ENCODE peak calls at places on chromosomes 16 and 17, in nine cellular contexts. Q is A549, D is H9, K is cardiac muscle cell, T is SK-N-SH, C is K562, R is adipocyte, O is IMR-90, Y is HCT116. P is an unnamed sample.
A peak's percentile ranks its signal among the peaks of the same experiment; 100 is the strongest.

GRCh38 chr17:4734857-4735475 is 3.7 kb downstream of the MED11 start:
- DNase-seq in C (no peak), Y (no peak), R (no peak), O (no peak), T (no peak), D (no peak), Q (no peak), K (no peak), P (no peak)

GRCh38 chr17:65593870-65594584 is 32.6 kb upstream of the AXIN2 start:
- DNase-seq in C (no peak), D (peak; percentile 69), Y (no peak), R (peak; percentile 61), T (no peak), K (peak; percentile 37), O (peak; percentile 13), Q (no peak), P (no peak)

GRCh38 chr17:29238133-29238850 is 8.4 kb upstream of the CRYBA1 start:
- DNase-seq in C (no peak), O (peak; percentile 64), Y (no peak), Q (no peak), K (peak; percentile 79), T (no peak), R (peak; percentile 58), D (no peak), P (no peak)

GRCh38 chr17:41772218-41772585 is 14.3 kb downstream of the JUP start:
- DNase-seq in K (no peak), Y (no peak), Q (no peak), R (no peak), O (no peak), D (peak; percentile 89), C (no peak), T (no peak), P (peak; percentile 87)

GRCh38 chr16:71693168-71693567 is 31.3 kb downstream of the PHLPP2 start:
- DNase-seq in Q (no peak), R (no peak), T (no peak), K (no peak), Y (no peak), D (no peak), C (no peak), O (no peak), P (no peak)

GRCh38 chr17:17808706-17809432 is 27.9 kb downstream of the SREBF1 start:
- DNase-seq in T (no peak), C (no peak), Q (no peak), R (no peak), D (no peak), K (peak; percentile 43), O (peak; percentile 37), Y (no peak), P (no peak)

GRCh38 chr17:62824290-62825135 is 16.4 kb upstream of the MARCHF10 start:
- DNase-seq in Q (peak; percentile 66), T (no peak), R (peak; percentile 72), O (peak; percentile 95), C (no peak), K (peak; percentile 86), D (peak; percentile 82), Y (peak; percentile 56), P (peak; percentile 89)

GRCh38 chr17:21252289-21252874 is 828 bp downstream of the NATD1 start:
- DNase-seq in K (no peak), O (no peak), D (no peak), R (no peak), Y (no peak), C (no peak), T (no peak), Q (no peak), P (no peak)

GRCh38 chr17:77248216-77249054 is 107.7 kb downstream of the SEC14L1 start:
- DNase-seq in T (no peak), D (no peak), Y (no peak), C (no peak), O (no peak), Q (no peak), K (no peak), R (no peak), P (no peak)

GRCh38 chr16:14125030-14125681 is 54.0 kb downstream of the MRTFB start:
- DNase-seq in R (no peak), Y (no peak), D (no peak), O (no peak), T (no peak), C (no peak), K (no peak), Q (no peak), P (peak; percentile 16)

GRCh38 chr17:80891096-80892018 is 100.3 kb upstream of the CHMP6 start:
- DNase-seq in O (peak; percentile 94), Q (peak; percentile 91), Y (peak; percentile 96), R (peak; percentile 72), T (no peak), D (no peak), C (peak; percentile 60), K (peak; percentile 70), P (no peak)

GRCh38 chr17:79984877-79985276 is 50.8 kb downstream of the TBC1D16 start:
- DNase-seq in Q (no peak), Y (no peak), T (no peak), R (no peak), O (no peak), C (no peak), D (peak; percentile 48), K (no peak), P (peak; percentile 39)

GRCh38 chr16:3822366-3823045 is 58.0 kb downstream of the CREBBP start:
- DNase-seq in O (peak; percentile 20), Y (no peak), D (no peak), K (peak; percentile 50), C (no peak), T (no peak), Q (no peak), R (no peak), P (no peak)

GRCh38 chr17:17682737-17683675 is 1.7 kb downstream of the RAI1 start:
- DNase-seq in Y (no peak), D (peak; percentile 65), C (peak; percentile 27), Q (peak; percentile 66), O (peak; percentile 91), K (peak; percentile 89), R (peak; percentile 93), T (peak; percentile 83), P (peak; percentile 75)

GRCh38 chr17:29640981-29641642 is 18.4 kb upstream of the CORO6 start:
- DNase-seq in C (no peak), Y (no peak), R (no peak), D (no peak), T (no peak), Q (no peak), K (no peak), O (no peak), P (no peak)

GRCh38 chr16:71341881-71342280 is 16.6 kb upstream of the CALB2 start:
- DNase-seq in Y (no peak), Q (no peak), C (no peak), D (no peak), K (no peak), R (no peak), O (no peak), T (no peak), P (no peak)

GRCh38 chr17:72359274-72359673 is 238.5 kb downstream of the SOX9 start:
- DNase-seq in D (no peak), T (no peak), Q (no peak), O (no peak), Y (no peak), C (no peak), K (no peak), R (no peak), P (no peak)

GRCh38 chr17:79947351-79948031 is 88.2 kb downstream of the TBC1D16 start:
- DNase-seq in K (peak; percentile 63), D (peak; percentile 28), Y (no peak), R (no peak), C (no peak), T (no peak), O (peak; percentile 10), Q (no peak), P (no peak)

GRCh38 chr17:27555364-27555763 is 75.6 kb upstream of the LGALS9 start:
- DNase-seq in D (no peak), Y (no peak), C (no peak), K (no peak), Q (no peak), R (no peak), O (no peak), T (no peak), P (no peak)
- H3K4me1 ChIP-seq in D (peaks cover 2% of the 10 kb centered on the region), Y (peaks cover 46% of the 10 kb centered on the region), C (peaks cover 18% of the 10 kb centered on the region), K (peaks cover 25% of the 10 kb centered on the region), Q (peaks cover 62% of the 10 kb centered on the region), R (peaks cover 56% of the 10 kb centered on the region), O (peaks cover 38% of the 10 kb centered on the region), T (peaks cover 41% of the 10 kb centered on the region), P (peaks cover 2% of the 10 kb centered on the region)

GRCh38 chr16:87490091-87490798 is 2.6 kb downstream of the ZCCHC14 start:
- DNase-seq in O (no peak), R (peak; percentile 26), Y (no peak), Q (no peak), D (no peak), C (no peak), T (no peak), K (peak; percentile 15), P (no peak)
- H3K4me1 ChIP-seq in O (peaks cover 23% of the 10 kb centered on the region), R (peaks cover 59% of the 10 kb centered on the region), Y (peaks cover 14% of the 10 kb centered on the region), Q (peaks cover 30% of the 10 kb centered on the region), D (no peaks in the 10 kb centered on the region), C (peaks cover 30% of the 10 kb centered on the region), T (peaks cover 23% of the 10 kb centered on the region), K (peaks cover 31% of the 10 kb centered on the region), P (peaks cover 21% of the 10 kb centered on the region)

GRCh38 chr17:78267257-78268073 is 36.0 kb downstream of the TMEM235 start:
- DNase-seq in Q (no peak), K (no peak), T (peak; percentile 67), R (no peak), C (no peak), Y (no peak), D (peak; percentile 40), O (no peak), P (no peak)
- H3K4me1 ChIP-seq in Q (peaks cover 37% of the 10 kb centered on the region), K (peaks cover 55% of the 10 kb centered on the region), T (no peaks in the 10 kb centered on the region), R (peaks cover 14% of the 10 kb centered on the region), C (peaks cover 88% of the 10 kb centered on the region), Y (no peaks in the 10 kb centered on the region), D (peaks cover 6% of the 10 kb centered on the region), O (peaks cover 11% of the 10 kb centered on the region), P (peaks cover 61% of the 10 kb centered on the region)

DNA sequence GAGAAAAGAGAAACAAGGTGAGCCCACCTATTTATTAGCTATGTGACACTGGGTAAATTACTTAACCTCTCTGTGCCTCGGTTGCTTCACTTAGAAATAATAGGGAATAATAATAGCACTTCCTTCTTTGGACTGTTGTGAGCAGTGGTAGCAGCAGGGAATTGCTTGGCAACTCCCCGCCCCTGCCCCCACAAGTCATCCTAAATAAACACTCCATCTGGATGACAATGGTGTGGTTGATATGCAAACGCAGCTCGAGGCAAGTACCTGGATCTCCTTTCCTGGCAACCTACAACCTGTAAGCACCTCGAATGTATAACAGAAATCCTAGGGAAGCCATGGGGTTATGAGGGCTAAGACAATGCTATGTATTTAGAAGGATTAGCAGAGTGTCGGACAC is 9.1 kb downstream of the TEKT3 start:
- DNase-seq in Y (no peak), R (no peak), Q (no peak), K (no peak), C (no peak), O (no peak), T (no peak), D (peak; percentile 94), P (peak; percentile 94)
- H3K4me1 ChIP-seq in Y (no peaks in the 10 kb centered on the region), R (no peaks in the 10 kb centered on the region), Q (peaks cover 5% of the 10 kb centered on the region), K (no peaks in the 10 kb centered on the region), C (no peaks in the 10 kb centered on the region), O (no peaks in the 10 kb centered on the region), T (no peaks in the 10 kb centered on the region), D (peaks cover 3% of the 10 kb centered on the region), P (peaks cover 17% of the 10 kb centered on the region)

P was measured in GM23338.